ENCODE peak calls at places on chromosome 6, in eight cellular contexts. K, P, Z, T, F, C, M and A are unnamed samples.

GRCh38 chr6:154230390-154230789 is 126.2 kb downstream of the IPCEF1 start:
- DNase-seq in K (no peak), P (no peak), Z (no peak), T (no peak), F (no peak), C (no peak), M (no peak), A (no peak)

GRCh38 chr6:7241709-7242645 is 71.0 kb downstream of the SSR1 start:
- DNase-seq in K (no peak), P (no peak), Z (no peak), T (no peak), F (peak; percentile 41), C (no peak), M (peak; percentile 54), A (no peak)

GRCh38 chr6:145245119-145245518 is 490.2 kb downstream of the EPM2A start:
- DNase-seq in K (no peak), P (peak; percentile 68), Z (no peak), T (no peak), F (no peak), C (no peak), M (peak; percentile 58), A (no peak)

GRCh38 chr6:153131037-153131981 is at the start of gene RGS17:
- DNase-seq in K (no peak), P (peak; percentile 82), Z (peak; percentile 81), T (peak; percentile 21), F (peak; percentile 59), C (peak; percentile 13), M (peak; percentile 81), A (peak; percentile 82)

GRCh38 chr6:154157082-154157481 is 118.0 kb downstream of the OPRM1 start:
- DNase-seq in K (no peak), P (no peak), Z (no peak), T (no peak), F (no peak), C (peak; percentile 34), M (no peak), A (no peak)

GRCh38 chr6:50120300-50120699 is 70.6 kb upstream of the DEFB112 start:
- DNase-seq in K (no peak), P (no peak), Z (no peak), T (no peak), F (no peak), C (no peak), M (no peak), A (no peak)

GRCh38 chr6:28384143-28384533 is 15.4 kb downstream of the ZSCAN12 start:
- DNase-seq in K (no peak), P (no peak), Z (no peak), T (no peak), F (no peak), C (no peak), M (no peak), A (no peak)

GRCh38 chr6:129133770-129134192 is 250.8 kb downstream of the LAMA2 start:
- DNase-seq in K (no peak), P (peak; percentile 6), Z (no peak), T (no peak), F (no peak), C (no peak), M (peak; percentile 84), A (no peak)

GRCh38 chr6:53358440-53359087 is 9.8 kb upstream of the ELOVL5 start:
- DNase-seq in K (no peak), P (no peak), Z (no peak), T (no peak), F (no peak), C (no peak), M (no peak), A (no peak)

GRCh38 chr6:109894181-109894580 is 83.9 kb upstream of the GPR6 start:
- DNase-seq in K (no peak), P (no peak), Z (no peak), T (no peak), F (no peak), C (no peak), M (no peak), A (no peak)

GRCh38 chr6:2387445-2387844 is 142.0 kb upstream of the GMDS start:
- DNase-seq in K (no peak), P (no peak), Z (no peak), T (no peak), F (no peak), C (no peak), M (no peak), A (no peak)

GRCh38 chr6:29626948-29627761 is 5.8 kb downstream of the GABBR1 start:
- DNase-seq in K (no peak), P (no peak), Z (peak; percentile 37), T (no peak), F (no peak), C (peak; percentile 13), M (no peak), A (no peak)

GRCh38 chr6:124977067-124977908 is 15.1 kb downstream of the RNF217 start:
- DNase-seq in K (no peak), P (peak; percentile 18), Z (no peak), T (no peak), F (no peak), C (no peak), M (peak; percentile 80), A (no peak)

GRCh38 chr6:53322188-53323029 is 26.3 kb downstream of the ELOVL5 start:
- DNase-seq in K (no peak), P (no peak), Z (no peak), T (no peak), F (no peak), C (no peak), M (peak; percentile 56), A (no peak)

GRCh38 chr6:80214436-80215022 is 108.1 kb downstream of the BCKDHB start:
- DNase-seq in K (no peak), P (peak; percentile 71), Z (peak; percentile 25), T (peak; percentile 16), F (no peak), C (no peak), M (peak; percentile 81), A (no peak)

GRCh38 chr6:163814494-163815364 is 400.2 kb downstream of the QKI start:
- DNase-seq in K (no peak), P (no peak), Z (no peak), T (peak; percentile 92), F (no peak), C (no peak), M (peak; percentile 60), A (no peak)

GRCh38 chr6:67680297-67680932 is 954.7 kb upstream of the ADGRB3 start:
- DNase-seq in K (no peak), P (no peak), Z (no peak), T (no peak), F (no peak), C (no peak), M (peak; percentile 68), A (no peak)

GRCh38 chr6:48765352-48765961 is 654.5 kb upstream of the PTCHD4 start:
- DNase-seq in K (no peak), P (peak; percentile 64), Z (peak; percentile 35), T (peak; percentile 32), F (no peak), C (no peak), M (peak; percentile 87), A (peak; percentile 44)

GRCh38 chr6:75084872-75085381 is 120.9 kb downstream of the COL12A1 start:
- DNase-seq in K (no peak), P (no peak), Z (peak; percentile 68), T (no peak), F (peak; percentile 58), C (no peak), M (peak; percentile 67), A (peak; percentile 67)

GRCh38 chr6:32439708-32440214 is at the start of gene HLA-DRA:
- DNase-seq in K (peak; percentile 4), P (peak; percentile 65), Z (peak; percentile 15), T (peak; percentile 20), F (no peak), C (peak; percentile 58), M (peak; percentile 64), A (peak; percentile 30)

GRCh38 chr6:45661667-45662066 is 283.9 kb upstream of the SUPT3H start:
- DNase-seq in K (no peak), P (peak; percentile 22), Z (no peak), T (peak; percentile 69), F (no peak), C (no peak), M (peak; percentile 87), A (no peak)

GRCh38 chr6:85191656-85192055 is 258.2 kb upstream of the NT5E start:
- DNase-seq in K (no peak), P (no peak), Z (no peak), T (no peak), F (no peak), C (no peak), M (peak; percentile 55), A (no peak)

GRCh38 chr6:85552652-85553051 is 41.0 kb downstream of the SNX14 start:
- DNase-seq in K (no peak), P (no peak), Z (no peak), T (no peak), F (no peak), C (no peak), M (no peak), A (no peak)

GRCh38 chr6:134253681-134254080 is 64.2 kb downstream of the SGK1 start:
- DNase-seq in K (no peak), P (no peak), Z (peak; percentile 50), T (peak; percentile 75), F (no peak), C (no peak), M (peak; percentile 22), A (no peak)

GRCh38 chr6:96939019-96939805 is 14.7 kb downstream of the KLHL32 start:
- DNase-seq in K (no peak), P (peak; percentile 95), Z (no peak), T (no peak), F (no peak), C (no peak), M (peak; percentile 25), A (no peak)

GRCh38 chr6:41818271-41819054 is 31.0 kb downstream of the TOMM6 start:
- DNase-seq in K (no peak), P (peak; percentile 44), Z (no peak), T (no peak), F (no peak), C (no peak), M (peak; percentile 23), A (no peak)

GRCh38 chr6:1838604-1839003 is 228.9 kb downstream of the FOXC1 start:
- DNase-seq in K (no peak), P (peak; percentile 53), Z (no peak), T (no peak), F (no peak), C (no peak), M (peak; percentile 41), A (no peak)

GRCh38 chr6:80185492-80185891 is 79.0 kb downstream of the BCKDHB start:
- DNase-seq in K (no peak), P (no peak), Z (no peak), T (no peak), F (no peak), C (no peak), M (no peak), A (no peak)

GRCh38 chr6:43860285-43860684 is 90.3 kb downstream of the VEGFA start:
- DNase-seq in K (no peak), P (no peak), Z (no peak), T (no peak), F (no peak), C (no peak), M (peak; percentile 32), A (no peak)

GRCh38 chr6:114419175-114419574 is 76.4 kb upstream of the HS3ST5 start:
- DNase-seq in K (no peak), P (no peak), Z (no peak), T (no peak), F (no peak), C (no peak), M (no peak), A (no peak)